ENCODE peak calls at places on chromosome 20, in four cellular contexts. G is cardiac muscle cell; K is HepG2; F is effector memory CD4-positive, alpha-beta T cell. R is an unnamed sample.

GRCh38 chr20:39624316-39624715 is 662.2 kb downstream of the DHX35 start:
- DNase-seq in G (no peak), K (no peak), F (no peak), R (no peak)

GRCh38 chr20:18188446-18188845 is 50.8 kb downstream of the KAT14 start:
- DNase-seq in G (no peak), K (no peak), F (no peak), R (no peak)

GRCh38 chr20:48308232-48308781 is 519.5 kb downstream of the PREX1 start:
- DNase-seq in G (no peak), K (no peak), F (no peak), R (no peak)

GRCh38 chr20:1870792-1871550 is 24.2 kb upstream of the SIRPA start:
- DNase-seq in G (no peak), K (no peak), F (no peak), R (no peak)

GRCh38 chr20:52269327-52269726 is 77.7 kb upstream of the ZFP64 start:
- DNase-seq in G (no peak), K (no peak), F (no peak), R (no peak)

GRCh38 chr20:43123180-43123579 is 66.5 kb downstream of the PTPRT start:
- DNase-seq in G (no peak), K (no peak), F (no peak), R (no peak)

GRCh38 chr20:17734374-17734773 is 34.6 kb downstream of the BANF2 start:
- DNase-seq in G (no peak), K (no peak), F (no peak), R (no peak)

GRCh38 chr20:20690676-20691476 is 21.6 kb downstream of the RALGAPA2 start:
- DNase-seq in G (no peak), K (no peak), F (no peak), R (no peak)

GRCh38 chr20:47950103-47950502 is 164.8 kb upstream of the SULF2 start:
- DNase-seq in G (peak; percentile 53), K (no peak), F (no peak), R (no peak)

GRCh38 chr20:19835533-19836222 is 77.6 kb downstream of the RIN2 start:
- DNase-seq in G (peak; percentile 66), K (no peak), F (no peak), R (no peak)

GRCh38 chr20:52494244-52494643 is 302.7 kb upstream of the ZFP64 start:
- DNase-seq in G (no peak), K (no peak), F (no peak), R (no peak)

GRCh38 chr20:53574259-53574789 is 19.3 kb downstream of the ZNF217 start:
- DNase-seq in G (no peak), K (no peak), F (no peak), R (no peak)

GRCh38 chr20:31523361-31524283 is 9.4 kb downstream of the HM13 start:
- DNase-seq in G (no peak), K (no peak), F (no peak), R (peak; percentile 53)

GRCh38 chr20:9490171-9490570 is 24.2 kb upstream of the LAMP5 start:
- DNase-seq in G (no peak), K (no peak), F (no peak), R (no peak)

GRCh38 chr20:35561268-35561667 is 19.4 kb downstream of the ERGIC3 start:
- DNase-seq in G (peak; percentile 74), K (peak; percentile 50), F (no peak), R (no peak)

GRCh38 chr20:22070546-22070945 is 365.1 kb downstream of the PAX1 start:
- DNase-seq in G (no peak), K (no peak), F (no peak), R (no peak)

DNA sequence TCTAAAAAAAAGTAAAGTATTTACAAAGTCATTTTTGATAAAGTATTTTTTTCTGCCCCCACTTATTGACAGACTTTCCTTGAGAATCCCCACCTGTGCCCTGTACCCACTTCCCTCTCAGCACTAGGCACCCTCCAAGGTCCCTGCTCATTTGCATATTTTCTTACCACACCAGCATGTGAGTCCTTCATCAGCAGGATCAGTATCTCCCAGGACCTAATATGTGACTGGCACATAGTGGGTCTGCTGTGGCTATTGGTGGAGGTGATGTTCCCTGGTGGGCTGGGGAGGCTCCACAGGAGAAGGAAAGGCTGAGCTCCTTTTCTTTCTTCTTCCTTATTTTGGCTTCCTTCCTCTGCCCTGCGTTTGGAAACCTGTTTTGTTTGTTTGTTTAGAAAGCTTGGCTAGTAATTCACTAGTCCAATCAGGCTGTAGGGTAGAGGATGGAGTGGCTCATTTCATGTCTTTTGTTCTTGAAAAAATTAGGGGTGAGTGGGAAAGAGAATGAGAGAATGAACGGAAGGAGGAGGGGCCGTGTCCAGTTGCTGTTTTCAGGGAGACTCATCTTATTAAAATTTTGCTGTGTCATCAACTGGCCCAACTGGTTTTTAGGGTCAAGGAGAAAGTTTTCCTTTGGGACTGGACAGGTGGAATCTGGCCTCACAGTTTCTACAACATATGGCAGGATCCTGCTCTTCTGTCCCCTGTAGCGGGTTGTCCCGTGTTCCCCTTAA is 2.8 kb upstream of the RNF24 start:
- DNase-seq in G (no peak), K (no peak), F (no peak), R (no peak)
- H3K4me3 ChIP-seq in G (no peak overlapping the region), K (no peak overlapping the region), F (no peak overlapping the region), R (no peak overlapping the region)

DNA sequence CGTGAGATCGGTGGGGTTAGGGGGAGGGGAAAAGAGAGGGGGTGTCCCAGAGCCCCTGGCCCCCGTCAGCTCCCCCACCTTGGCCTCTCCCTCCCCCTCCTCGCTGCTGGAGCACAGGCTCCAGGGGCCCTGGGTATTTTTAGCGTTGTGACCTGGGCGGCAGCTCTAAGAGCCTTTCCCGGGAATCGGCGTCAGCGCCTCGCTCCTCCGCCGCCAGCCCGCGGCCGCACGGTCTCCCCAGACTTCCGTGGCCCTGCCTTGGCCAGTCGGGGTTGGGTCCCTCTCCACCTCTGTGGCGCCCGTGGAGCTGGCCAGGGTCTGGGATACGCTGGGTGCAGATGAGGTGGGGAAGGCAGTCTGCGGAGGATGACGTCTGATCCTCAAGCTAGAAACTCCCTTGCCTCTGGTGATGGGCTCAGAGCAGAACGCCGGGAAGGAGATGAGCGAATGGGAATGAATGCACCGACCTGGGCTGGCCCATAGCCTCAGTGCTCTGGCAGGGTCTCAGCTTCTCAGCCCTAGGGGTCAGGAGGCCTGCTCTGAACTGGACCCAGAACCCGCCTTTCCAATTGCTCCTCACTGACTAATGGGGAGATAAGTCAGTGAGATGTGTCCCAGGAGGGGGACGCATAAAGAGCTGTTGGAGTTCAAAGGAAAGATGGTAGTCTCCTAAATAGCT is 883 bp upstream of the DBNDD2 start:
- DNase-seq in G (peak; percentile 82), K (no peak), F (no peak), R (no peak)
- H3K27ac ChIP-seq in G (peak overlapping the region; percentile 88), K (no peak overlapping the region), F (peak overlapping the region; percentile 43), R (peak overlapping the region; percentile 87)

DNA sequence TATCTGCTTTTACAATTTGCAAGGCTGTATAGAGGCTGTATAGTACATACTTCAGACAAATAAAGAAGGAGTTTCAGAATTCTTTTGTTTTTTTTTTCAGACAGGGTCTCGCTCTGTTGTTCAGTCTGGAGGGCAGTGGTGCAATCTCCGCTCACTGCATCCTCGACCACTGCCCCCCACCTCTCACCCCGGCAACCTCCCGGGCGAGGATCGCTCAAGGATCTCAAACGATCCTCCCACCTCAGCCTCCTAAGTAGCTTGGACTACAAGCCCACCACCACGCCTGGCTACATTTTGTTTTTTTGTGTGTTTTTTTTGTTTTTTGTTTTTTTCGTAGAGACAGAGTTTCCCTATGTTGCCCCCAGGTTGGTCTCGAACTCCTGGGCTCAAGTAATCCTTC is 1.8 kb downstream of the FASTKD5 start:
- DNase-seq in G (no peak), K (no peak), F (no peak), R (no peak)
- H3K4me3 ChIP-seq in G (peak overlapping the region; percentile 72), K (peak overlapping the region; percentile 95), F (peak overlapping the region; percentile 27), R (peak overlapping the region; percentile 99)

GRCh38 chr20:45257161-45257560 is 2.8 kb upstream of the SLPI start:
- DNase-seq in G (no peak), K (no peak), F (no peak), R (no peak)

GRCh38 chr20:45257711-45258110 is 3.3 kb upstream of the SLPI start:
- DNase-seq in G (no peak), K (no peak), F (no peak), R (no peak)

GRCh38 chr20:45254867-45255266 is 503 bp upstream of the SLPI start:
- DNase-seq in G (no peak), K (peak; percentile 37), F (no peak), R (no peak)

GRCh38 chr20:45251884-45252571 is 2.3 kb downstream of the SLPI start:
- DNase-seq in G (no peak), K (no peak), F (no peak), R (no peak)

GRCh38 chr20:45253260-45253659 is 1.1 kb downstream of the SLPI start:
- DNase-seq in G (no peak), K (no peak), F (no peak), R (no peak)
- H3K27ac ChIP-seq in G (no peak overlapping the region), K (no peak overlapping the region), F (no peak overlapping the region), R (peak overlapping the region; percentile 64)

DNA sequence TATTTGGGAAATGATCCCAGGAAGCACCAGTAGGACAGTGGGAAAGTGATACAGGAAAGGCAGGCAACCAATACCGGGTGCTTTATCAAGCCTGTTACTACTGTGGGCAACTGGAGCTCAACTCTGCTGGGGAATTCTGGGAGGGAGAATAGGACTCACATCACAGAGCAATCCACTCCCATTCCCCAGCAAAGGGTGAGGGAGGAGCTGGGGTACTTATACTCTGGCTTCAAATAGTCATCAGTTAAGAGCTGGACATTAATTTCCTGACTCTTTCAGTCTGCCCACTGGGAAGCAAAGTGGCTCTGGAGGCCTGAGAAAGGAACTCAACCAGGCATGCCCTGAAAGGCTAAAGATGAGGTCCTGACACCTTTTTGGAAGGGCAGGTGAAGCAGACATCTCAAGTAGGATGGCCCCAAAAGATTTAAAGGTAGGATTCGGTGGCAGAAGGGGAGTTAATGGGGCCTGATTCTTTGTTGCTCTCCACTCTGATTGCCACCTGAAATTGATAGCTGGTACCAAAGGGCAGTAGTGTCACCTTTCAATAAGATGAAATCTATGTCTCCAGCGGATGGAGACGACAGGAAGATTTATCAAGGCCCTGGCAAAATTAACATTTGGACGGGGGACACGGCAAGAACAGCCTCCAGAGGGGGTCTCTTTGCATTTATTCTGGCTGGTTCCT is 17.6 kb upstream of the CDH22 start:
- DNase-seq in G (no peak), K (no peak), F (no peak), R (no peak)
- H3K4me3 ChIP-seq in G (no peak overlapping the region), K (no peak overlapping the region), F (no peak overlapping the region), R (no peak overlapping the region)

GRCh38 chr20:58889334-58890072 is 37.0 kb downstream of the GNAS start:
- DNase-seq in G (peak; percentile 39), K (no peak), F (no peak), R (peak; percentile 54)
- H3K27ac ChIP-seq in G (peak overlapping the region; percentile 94), K (peak overlapping the region; percentile 35), F (peak overlapping the region; percentile 83), R (peak overlapping the region; percentile 91)

GRCh38 chr20:49814057-49814675 is 1.5 kb downstream of the SLC9A8 start:
- DNase-seq in G (no peak), K (no peak), F (no peak), R (no peak)
- H3K4me3 ChIP-seq in G (no peak overlapping the region), K (no peak overlapping the region), F (no peak overlapping the region), R (peak overlapping the region; percentile 87)

GRCh38 chr20:60400567-60400966 is 442.3 kb downstream of the CDH26 start:
- DNase-seq in G (no peak), K (no peak), F (no peak), R (no peak)
- H3K27ac ChIP-seq in G (no peak overlapping the region), K (no peak overlapping the region), F (no peak overlapping the region), R (no peak overlapping the region)

GRCh38 chr20:50284811-50285375 is 94.3 kb downstream of the CEBPB start:
- DNase-seq in G (peak; percentile 39), K (no peak), F (no peak), R (no peak)
- H3K4me3 ChIP-seq in G (no peak overlapping the region), K (no peak overlapping the region), F (no peak overlapping the region), R (no peak overlapping the region)

GRCh38 chr20:49534314-49534713 is 33.6 kb downstream of the PTGIS start:
- DNase-seq in G (peak; percentile 76), K (peak; percentile 63), F (peak; percentile 37), R (no peak)
- H3K27ac ChIP-seq in G (no peak overlapping the region), K (no peak overlapping the region), F (no peak overlapping the region), R (no peak overlapping the region)